ENCODE peak calls at places on chromosomes 12 and 14, in six cellular contexts. N, C, Q, B, M and I are unnamed samples.

GRCh38 chr12:53182836-53183235 is 2.1 kb upstream of the CSAD start:
- DNase-seq in C (no peak), B (no peak), Q (no peak), N (no peak), M (no peak), I (no peak)

GRCh38 chr12:6604254-6605029 is 2.7 kb downstream of the CHD4 start:
- DNase-seq in M (no peak), Q (no peak), N (no peak), C (no peak), B (no peak), I (no peak)

GRCh38 chr12:69623970-69624369 is 13.3 kb upstream of the LRRC10 start:
- DNase-seq in N (no peak), B (peak; percentile 97), M (no peak), C (no peak), Q (no peak), I (no peak)

GRCh38 chr12:87939182-87939581 is 90.0 kb downstream of the C12orf50 start:
- DNase-seq in M (no peak), N (no peak), C (no peak), Q (no peak), B (no peak), I (no peak)

GRCh38 chr14:103280278-103280917 is 53.6 kb upstream of the EIF5 start:
- DNase-seq in N (no peak), B (no peak), Q (no peak), C (no peak), M (no peak), I (no peak)

GRCh38 chr12:57242329-57242690 is 8.7 kb downstream of the STAC3 start:
- DNase-seq in M (no peak), C (peak; percentile 71), N (peak; percentile 83), B (peak; percentile 58), Q (peak; percentile 58), I (peak; percentile 77)

GRCh38 chr12:106288510-106289195 is 13.9 kb upstream of the TCP11L2 start:
- DNase-seq in Q (no peak), M (no peak), C (no peak), N (no peak), B (no peak), I (no peak)

GRCh38 chr12:94561943-94562411 is 88.4 kb downstream of the TMCC3 start:
- DNase-seq in M (peak; percentile 74), B (peak; percentile 79), C (no peak), Q (peak; percentile 83), N (no peak), I (no peak)

GRCh38 chr14:55026441-55026792 is 482 bp downstream of the WDHD1 start:
- DNase-seq in B (no peak), Q (no peak), C (no peak), M (no peak), N (no peak), I (no peak)

GRCh38 chr12:104951759-104952509 is 6.2 kb downstream of the SLC41A2 start:
- DNase-seq in B (no peak), Q (no peak), C (no peak), N (no peak), M (no peak), I (no peak)

GRCh38 chr12:94134226-94134795 is 14.1 kb upstream of the PLXNC1 start:
- DNase-seq in Q (no peak), B (no peak), C (no peak), N (no peak), M (no peak), I (no peak)

GRCh38 chr14:104819361-104819771 is 18.5 kb downstream of the ZBTB42 start:
- DNase-seq in N (peak; percentile 69), C (peak; percentile 53), B (peak; percentile 23), M (no peak), Q (no peak), I (no peak)

GRCh38 chr12:19130224-19131019 is 889 bp downstream of the PLEKHA5 start:
- DNase-seq in Q (peak; percentile 35), C (peak; percentile 70), M (no peak), N (peak; percentile 80), B (peak; percentile 34), I (peak; percentile 64)

GRCh38 chr12:45973526-45973925 is 16.8 kb downstream of the SCAF11 start:
- DNase-seq in B (no peak), C (no peak), N (no peak), Q (no peak), M (no peak), I (no peak)

GRCh38 chr12:123543541-123543940 is 10.0 kb upstream of the RILPL1 start:
- DNase-seq in B (no peak), C (no peak), Q (no peak), M (no peak), N (no peak), I (no peak)

GRCh38 chr14:24051162-24051788 is 534 bp upstream of the CARMIL3 start:
- DNase-seq in C (peak; percentile 68), B (peak; percentile 28), N (no peak), M (no peak), Q (no peak), I (no peak)

GRCh38 chr12:88237954-88238353 is 95.8 kb downstream of the TMTC3 start:
- DNase-seq in Q (no peak), M (peak; percentile 7), C (no peak), B (no peak), N (no peak), I (no peak)

GRCh38 chr12:30978639-30979038 is 52.1 kb downstream of the TSPAN11 start:
- DNase-seq in C (peak; percentile 88), Q (no peak), B (no peak), N (no peak), M (no peak), I (no peak)

GRCh38 chr14:101024686-101025085 is 121.2 kb upstream of the RTL1 start:
- DNase-seq in Q (no peak), B (no peak), M (no peak), C (peak; percentile 13), N (peak; percentile 18), I (peak; percentile 31)

GRCh38 chr14:36750244-36750643 is 88.6 kb downstream of the PAX9 start:
- DNase-seq in M (no peak), C (no peak), N (no peak), Q (no peak), B (no peak), I (no peak)

GRCh38 chr12:57806677-57807076 is 11.9 kb downstream of the AVIL start:
- DNase-seq in N (no peak), C (no peak), M (no peak), B (no peak), Q (no peak), I (no peak)

GRCh38 chr14:81246561-81247270 is 26.0 kb upstream of the GTF2A1 start:
- DNase-seq in M (no peak), C (no peak), B (no peak), Q (no peak), N (no peak), I (no peak)

GRCh38 chr14:100271247-100271939 is 32.4 kb downstream of the YY1 start:
- DNase-seq in C (no peak), N (no peak), M (no peak), B (peak; percentile 68), Q (peak; percentile 88), I (no peak)

GRCh38 chr12:127381681-127382080 is 885.3 kb upstream of the TMEM132C start:
- DNase-seq in C (no peak), N (no peak), M (no peak), B (no peak), Q (no peak), I (no peak)

GRCh38 chr12:108373111-108373510 is 34.0 kb upstream of the CMKLR1 start:
- DNase-seq in C (no peak), B (no peak), Q (no peak), N (no peak), M (no peak), I (no peak)

GRCh38 chr12:9649532-9649940 is 20.0 kb upstream of the CLEC2D start:
- DNase-seq in B (no peak), C (no peak), N (peak; percentile 80), Q (no peak), M (peak; percentile 59), I (no peak)

GRCh38 chr12:124928095-124928911 is 13.9 kb upstream of the UBC start:
- DNase-seq in C (peak; percentile 93), Q (peak; percentile 23), N (peak; percentile 91), B (peak; percentile 81), M (no peak), I (peak; percentile 85)

GRCh38 chr12:51593539-51593938 is 2.5 kb downstream of the SCN8A start:
- DNase-seq in M (no peak), B (no peak), Q (no peak), C (no peak), N (no peak), I (no peak)

GRCh38 chr12:49296836-49297694 is 2.1 kb downstream of the PRPH start:
- DNase-seq in Q (no peak), N (peak; percentile 74), C (peak; percentile 54), M (no peak), B (peak; percentile 43), I (no peak)

GRCh38 chr14:97021571-97022171 is 224.5 kb downstream of the VRK1 start:
- DNase-seq in N (no peak), Q (no peak), C (no peak), M (no peak), B (no peak), I (no peak)

GRCh38 chr14:42475289-42475688 is 868.6 kb downstream of the LRFN5 start:
- DNase-seq in B (no peak), Q (no peak), C (no peak), N (no peak), M (no peak), I (no peak)

GRCh38 chr12:89345376-89345775 is 6.9 kb downstream of the DUSP6 start:
- DNase-seq in N (no peak), M (no peak), Q (no peak), C (no peak), B (no peak), I (no peak)
- TF ChIP-seq POLR2AphosphoS5 in N (no peak), M (no peak), Q (no peak), C (no peak), B (no peak), I (no peak)

DNA sequence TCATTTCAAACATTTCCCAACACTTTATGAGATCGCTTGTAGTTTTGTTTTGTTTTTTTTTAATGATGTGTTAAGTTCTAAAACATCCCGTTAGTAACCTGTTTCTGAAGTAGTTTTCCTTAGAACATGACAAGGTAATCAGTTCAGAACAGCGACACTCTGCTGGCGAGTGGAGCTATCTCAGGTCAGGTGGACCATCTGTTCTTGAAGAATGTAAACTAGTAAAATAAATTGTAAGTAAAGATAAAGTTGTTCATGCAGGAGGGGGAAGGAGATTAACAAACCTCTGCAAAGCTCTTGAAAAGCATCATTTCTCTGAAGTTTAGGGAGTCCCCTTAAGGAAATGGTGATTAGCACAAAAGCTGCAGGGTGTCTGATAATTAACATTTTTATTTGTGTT is 71.9 kb upstream of the DACT1 start:
- DNase-seq in Q (peak; percentile 27), B (no peak), N (no peak), C (no peak), M (no peak), I (no peak)
- TF ChIP-seq POLR2AphosphoS5 in Q (peak; percentile 61), B (no peak), N (no peak), C (no peak), M (no peak), I (no peak)

DNA sequence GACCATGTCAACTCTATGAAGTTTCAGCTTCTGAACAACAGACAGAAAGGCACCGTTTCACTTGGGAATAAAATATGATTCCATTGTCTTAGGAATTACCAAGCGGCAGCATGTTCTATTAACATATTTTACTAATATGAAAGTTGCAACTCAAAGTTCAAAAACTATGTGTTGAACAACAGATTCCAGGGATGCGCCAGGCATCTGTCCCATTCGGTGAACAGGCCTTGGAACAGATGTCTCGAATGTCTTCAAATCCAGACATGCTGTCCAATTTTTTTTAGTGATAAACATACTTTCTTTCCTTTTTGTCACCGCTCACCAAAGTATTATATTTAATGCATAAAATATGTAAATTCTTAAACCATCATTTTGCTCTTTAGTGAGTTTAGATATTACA is 421.1 kb downstream of the EGLN3 start:
- DNase-seq in M (no peak), B (no peak), N (no peak), C (no peak), Q (no peak), I (no peak)
- TF ChIP-seq POLR2AphosphoS5 in M (no peak), B (no peak), N (no peak), C (no peak), Q (no peak), I (no peak)

GRCh38 chr12:14955876-14956811 is 5.3 kb downstream of the ARHGDIB start:
- DNase-seq in C (no peak), B (no peak), M (peak; percentile 76), Q (no peak), N (no peak), I (no peak)
- TF ChIP-seq POLR2AphosphoS5 in C (no peak), B (no peak), M (no peak), Q (no peak), N (no peak), I (no peak)